ENCODE peak calls at places on chromosomes 2 and 18, in five cellular contexts. I is OCI-LY7, O is MM.1S, P is neural progenitor cell, L is HCT116. F is an unnamed sample.

GRCh38 chr2:160269803-160270570 is 69.9 kb upstream of the ITGB6 start:
- DNase-seq in I (no peak), P (peak; percentile 93), O (peak; percentile 61), L (peak; percentile 31), F (no peak)

GRCh38 chr2:37459095-37459981 is 114.9 kb downstream of the QPCT start:
- DNase-seq in L (no peak), O (no peak), P (no peak), I (no peak), F (peak; percentile 85)

GRCh38 chr2:181036848-181037603 is 56.6 kb downstream of the UBE2E3 start:
- DNase-seq in I (no peak), P (no peak), O (no peak), L (no peak), F (peak; percentile 87)

GRCh38 chr2:84187258-84187657 is 271.8 kb downstream of the SUCLG1 start:
- DNase-seq in P (peak; percentile 2), O (no peak), I (no peak), L (no peak), F (no peak)

GRCh38 chr2:25664531-25665307 is 8.7 kb downstream of the DTNB start:
- DNase-seq in P (peak; percentile 79), I (peak; percentile 55), L (peak; percentile 68), O (peak; percentile 44), F (peak; percentile 80)

GRCh38 chr18:52499018-52499417 is 159.0 kb downstream of the DCC start:
- DNase-seq in I (no peak), L (no peak), P (no peak), O (no peak), F (no peak)

GRCh38 chr2:98936133-98936916 is at the start of gene CRACDL:
- DNase-seq in O (no peak), I (no peak), L (no peak), P (peak; percentile 83), F (peak; percentile 32)

GRCh38 chr18:5444847-5445246 is 99.0 kb downstream of the EPB41L3 start:
- DNase-seq in I (peak; percentile 7), O (no peak), L (no peak), P (no peak), F (no peak)

GRCh38 chr2:119182046-119182445 is 23.5 kb upstream of the C1QL2 start:
- DNase-seq in O (no peak), L (no peak), I (no peak), P (no peak), F (no peak)

GRCh38 chr2:27306657-27307544 is 1.3 kb downstream of the UCN start:
- DNase-seq in P (peak; percentile 42), L (no peak), O (no peak), I (no peak), F (no peak)

GRCh38 chr2:10283106-10284062 is 19.3 kb upstream of the HPCAL1 start:
- DNase-seq in L (peak; percentile 88), O (no peak), P (peak; percentile 63), I (no peak), F (peak; percentile 98)

GRCh38 chr2:54757496-54757895 is 34.0 kb downstream of the EML6 start:
- DNase-seq in I (peak; percentile 78), P (no peak), O (peak; percentile 29), L (no peak), F (peak; percentile 51)

GRCh38 chr2:71454221-71455010 is 1.1 kb downstream of the DYSF start:
- DNase-seq in L (no peak), I (no peak), P (no peak), O (no peak), F (peak; percentile 32)

GRCh38 chr2:197803033-197803444 is 1.4 kb upstream of the PLCL1 start:
- DNase-seq in I (peak; percentile 55), O (peak; percentile 71), P (peak; percentile 58), L (peak; percentile 45), F (peak; percentile 63)

GRCh38 chr2:85843543-85843942 is 45.2 kb downstream of the ST3GAL5 start:
- DNase-seq in L (no peak), I (peak; percentile 35), P (peak; percentile 33), O (peak; percentile 25), F (peak; percentile 63)

GRCh38 chr2:101829018-101829396 is 131.5 kb downstream of the MAP4K4 start:
- DNase-seq in P (no peak), L (no peak), O (no peak), I (no peak), F (no peak)

GRCh38 chr2:113888641-113889470 is 1.0 kb upstream of the ACTR3 start:
- DNase-seq in L (no peak), P (no peak), I (no peak), O (no peak), F (no peak)

GRCh38 chr2:75200140-75200985 is 1.0 kb upstream of the TACR1 start:
- DNase-seq in P (peak; percentile 72), L (no peak), I (no peak), O (no peak), F (peak; percentile 52)

GRCh38 chr2:28691774-28692281 is 59.8 kb upstream of the PPP1CB start:
- DNase-seq in O (no peak), P (peak; percentile 75), I (no peak), L (no peak), F (peak; percentile 48)

GRCh38 chr2:239158641-239159475 is 242.0 kb downstream of the HDAC4 start:
- DNase-seq in P (peak; percentile 18), O (no peak), L (no peak), I (no peak), F (no peak)

GRCh38 chr2:178843688-178844087 is 36.5 kb upstream of the TTN start:
- DNase-seq in L (no peak), P (no peak), I (no peak), O (no peak), F (no peak)

GRCh38 chr2:46749042-46749461 is 166.6 kb downstream of the MCFD2 start:
- DNase-seq in P (no peak), L (no peak), I (no peak), O (no peak), F (peak; percentile 90)

GRCh38 chr18:29145993-29146539 is 969.1 kb upstream of the CDH2 start:
- DNase-seq in O (no peak), L (no peak), I (no peak), P (no peak), F (no peak)

GRCh38 chr2:8544168-8544785 is 137.6 kb upstream of the ID2 start:
- DNase-seq in P (no peak), I (no peak), L (no peak), O (no peak), F (no peak)

GRCh38 chr18:76572517-76573247 is 77.6 kb upstream of the ZNF516 start:
- DNase-seq in I (peak; percentile 1), L (no peak), P (no peak), O (no peak), F (no peak)

GRCh38 chr2:231467613-231468525 is 3.6 kb upstream of the NCL start:
- DNase-seq in O (no peak), P (no peak), I (no peak), L (no peak), F (no peak)

GRCh38 chr2:96933528-96933927 is 52.9 kb downstream of the FAM178B start:
- DNase-seq in O (no peak), I (no peak), L (no peak), P (peak; percentile 48), F (no peak)

GRCh38 chr2:47046271-47046670 is 108.8 kb downstream of the STPG4 start:
- DNase-seq in P (peak; percentile 21), L (no peak), O (no peak), I (no peak), F (no peak)

GRCh38 chr2:46171441-46171953 is 125.7 kb upstream of the EPAS1 start:
- DNase-seq in L (peak; percentile 24), P (peak; percentile 42), O (no peak), I (no peak), F (peak; percentile 83)

GRCh38 chr2:96895032-96895708 is 25.3 kb upstream of the SEMA4C start:
- DNase-seq in L (no peak), O (no peak), P (no peak), I (no peak), F (no peak)

DNA sequence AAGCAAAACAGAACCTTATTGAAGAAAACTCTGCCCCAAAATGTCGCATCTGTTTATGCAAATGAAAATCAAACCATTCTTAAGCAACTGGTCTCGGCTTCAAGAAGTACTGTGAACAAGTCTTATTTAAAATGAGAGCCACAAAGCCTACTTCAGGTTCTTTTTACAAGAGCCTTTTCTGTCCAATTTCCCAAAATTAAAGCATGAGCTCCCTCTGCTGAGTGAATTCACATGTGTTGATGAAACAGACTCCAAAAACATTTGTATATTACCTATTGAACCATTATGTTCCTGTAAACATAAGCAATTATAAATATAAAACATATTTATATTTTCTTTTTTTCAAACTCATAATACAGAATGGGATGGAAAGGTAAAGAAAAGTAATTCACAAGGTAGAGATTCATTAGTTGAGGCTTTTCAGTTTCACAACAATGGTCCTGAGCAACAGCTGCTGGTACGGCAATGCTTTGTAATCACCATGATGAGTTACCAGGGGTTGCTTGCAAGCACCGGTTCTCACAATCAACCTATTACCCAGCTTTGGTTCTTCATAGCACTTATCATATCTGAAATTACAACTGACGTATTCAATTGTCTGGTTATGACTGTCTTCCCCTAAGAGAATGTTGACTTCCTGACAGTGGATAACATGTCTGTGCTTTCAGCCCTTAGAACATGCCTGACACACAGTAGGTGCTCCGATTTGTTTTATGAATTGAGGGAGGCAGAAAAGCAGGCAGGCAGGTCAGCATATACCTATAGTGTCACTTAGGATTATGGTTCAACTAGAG is 108.4 kb upstream of the BZW1 start:
- DNase-seq in P (peak; percentile 69), I (peak; percentile 84), O (peak; percentile 78), L (peak; percentile 68), F (peak; percentile 92)
- TF ChIP-seq EZH2phosphoT487 in P (no peak), I (no peak), O (no peak), L (no peak), F (no peak)

DNA sequence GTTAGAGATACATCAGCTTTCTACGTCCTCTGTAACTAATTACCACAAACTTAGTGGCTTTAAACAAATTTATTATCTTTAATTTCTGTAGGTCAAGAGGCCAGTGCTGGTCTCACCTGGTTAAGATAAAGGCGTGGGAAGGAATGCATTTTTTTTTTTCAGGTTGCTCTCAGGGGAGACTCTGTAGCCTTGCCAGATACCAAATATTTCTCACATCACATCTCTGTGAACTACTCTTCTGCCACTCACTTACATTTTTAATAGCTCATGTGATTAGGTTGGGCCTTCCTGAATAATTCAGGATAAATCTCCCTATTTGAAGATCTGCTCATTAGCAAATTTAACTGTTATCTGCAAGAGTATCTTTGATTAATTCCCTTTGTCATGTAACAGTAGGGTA is 214.6 kb downstream of the CBLN2 start:
- DNase-seq in O (no peak), L (no peak), I (no peak), P (no peak), F (no peak)
- H3K4me2 ChIP-seq in O (no peak overlapping the region), L (no peak overlapping the region), I (no peak overlapping the region), P (no peak overlapping the region), F (no peak overlapping the region)

GRCh38 chr2:223093436-223093839 is 41.4 kb downstream of the KCNE4 start:
- DNase-seq in O (no peak), I (no peak), L (no peak), P (no peak), F (peak; percentile 21)
- H2AFZ ChIP-seq in O (no peak overlapping the region), I (no peak overlapping the region), L (no peak overlapping the region), P (peak overlapping the region; percentile 52), F (no peak overlapping the region)

DNA sequence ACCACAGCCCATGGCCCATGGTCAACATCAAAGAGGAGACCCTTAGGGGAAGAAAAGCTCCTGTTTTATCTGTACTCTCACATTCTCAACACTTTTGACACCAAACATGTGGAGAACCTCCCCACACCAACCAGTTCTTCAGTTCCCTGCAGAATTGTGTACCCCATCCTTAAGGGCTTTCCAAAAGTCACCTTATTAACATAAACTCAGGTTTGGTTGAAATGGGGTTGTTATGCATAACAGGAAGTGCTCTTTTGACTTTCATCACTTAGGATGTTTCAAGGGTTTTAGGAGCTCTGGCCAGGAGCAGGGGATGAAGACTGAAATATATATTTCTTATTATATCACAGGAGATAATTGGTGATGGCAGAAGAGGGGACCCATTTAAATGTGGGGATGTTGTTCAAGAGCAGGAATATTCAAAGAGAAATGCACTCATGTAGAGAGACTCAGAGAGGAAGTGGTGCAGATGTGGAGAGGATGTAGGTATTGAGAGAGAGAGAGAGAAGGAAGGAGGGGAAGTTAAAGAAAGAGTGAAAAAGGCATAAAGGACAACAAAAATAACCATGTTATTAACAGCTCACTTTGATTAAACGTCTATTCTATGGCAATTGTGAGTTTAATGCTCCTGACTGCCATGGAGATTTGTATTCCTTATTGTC is 35.2 kb downstream of the SP140L start:
- DNase-seq in I (peak; percentile 49), P (no peak), O (no peak), L (no peak), F (no peak)
- TF ChIP-seq EZH2phosphoT487 in I (no peak), P (no peak), O (no peak), L (no peak), F (no peak)